ENCODE peak calls at places on chromosomes 12 and 14, in nine cellular contexts. T is SK-N-SH; O is effector memory CD4-positive, alpha-beta T cell; I is mesenchymal stem cell; P is left lung; Y is tibial artery; S is hepatocyte; N is CD4-positive, alpha-beta memory T cell; H is Peyer's patch. B is an unnamed sample.

GRCh38 chr14:49982522-49982951 is 89.7 kb downstream of the ARF6 start:
- DNase-seq in T (no peak), O (peak; percentile 33), I (peak; percentile 38), P (no peak), Y (no peak), S (no peak), N (peak; percentile 48), H (no peak), B (no peak)

GRCh38 chr14:65117795-65118746 is 15.8 kb upstream of the MAX start:
- DNase-seq in T (no peak), O (no peak), I (no peak), P (no peak), Y (no peak), S (no peak), N (no peak), H (no peak), B (no peak)

GRCh38 chr14:91409991-91410401 is 7.6 kb downstream of the CCDC88C start:
- DNase-seq in T (no peak), O (no peak), I (no peak), P (no peak), Y (no peak), S (no peak), N (peak; percentile 53), H (no peak), B (no peak)

GRCh38 chr12:56987551-56988053 is 18.7 kb downstream of the ZBTB39 start:
- DNase-seq in T (peak; percentile 84), O (peak; percentile 59), I (peak; percentile 75), P (peak; percentile 85), Y (peak; percentile 86), S (peak; percentile 90), N (peak; percentile 67), H (peak; percentile 84), B (peak; percentile 91)

GRCh38 chr12:79685068-79685467 is 5.7 kb downstream of the PAWR start:
- DNase-seq in T (no peak), O (no peak), I (peak; percentile 76), P (no peak), Y (no peak), S (no peak), N (no peak), H (no peak), B (no peak)

GRCh38 chr12:28390716-28391452 is 200.6 kb downstream of the CCDC91 start:
- DNase-seq in T (no peak), O (no peak), I (no peak), P (no peak), Y (no peak), S (no peak), N (no peak), H (no peak), B (no peak)

GRCh38 chr14:92686763-92687427 is 61.5 kb downstream of the LGMN start:
- DNase-seq in T (peak; percentile 97), O (peak; percentile 36), I (peak; percentile 77), P (peak; percentile 73), Y (peak; percentile 87), S (peak; percentile 86), N (peak; percentile 61), H (peak; percentile 90), B (peak; percentile 67)

GRCh38 chr14:21256539-21257394 is 12.5 kb downstream of the HNRNPC start:
- DNase-seq in T (no peak), O (no peak), I (no peak), P (no peak), Y (no peak), S (no peak), N (no peak), H (no peak), B (no peak)

GRCh38 chr14:76473381-76474263 is 97.7 kb downstream of the ESRRB start:
- DNase-seq in T (no peak), O (no peak), I (no peak), P (no peak), Y (no peak), S (no peak), N (no peak), H (no peak), B (no peak)

GRCh38 chr12:111578276-111578970 is 20.7 kb downstream of the ATXN2 start:
- DNase-seq in T (no peak), O (no peak), I (peak; percentile 92), P (no peak), Y (no peak), S (peak; percentile 15), N (no peak), H (no peak), B (no peak)

GRCh38 chr12:12945591-12945990 is 6.4 kb downstream of the GPRC5D start:
- DNase-seq in T (no peak), O (no peak), I (no peak), P (no peak), Y (no peak), S (no peak), N (no peak), H (no peak), B (no peak)
- H3K27ac ChIP-seq in T (no peak overlapping the region), O (no peak overlapping the region), I (no peak overlapping the region), P (no peak overlapping the region), Y (no peak overlapping the region), S (no peak overlapping the region), N (no peak overlapping the region), H (no peak overlapping the region), B (no peak overlapping the region)

GRCh38 chr14:73778736-73779135 is 64.6 kb upstream of the PNMA1 start:
- DNase-seq in T (no peak), O (no peak), I (no peak), P (no peak), Y (no peak), S (no peak), N (no peak), H (no peak), B (no peak)

GRCh38 chr14:73776194-73776537 is 62.0 kb upstream of the PNMA1 start:
- DNase-seq in T (no peak), O (no peak), I (no peak), P (no peak), Y (no peak), S (no peak), N (no peak), H (no peak), B (no peak)

GRCh38 chr14:73775339-73776193 is 61.4 kb upstream of the PNMA1 start:
- DNase-seq in T (no peak), O (no peak), I (no peak), P (no peak), Y (no peak), S (no peak), N (no peak), H (no peak), B (no peak)

GRCh38 chr14:73774671-73775070 is 60.5 kb upstream of the PNMA1 start:
- DNase-seq in T (no peak), O (no peak), I (no peak), P (no peak), Y (no peak), S (no peak), N (no peak), H (no peak), B (no peak)

GRCh38 chr14:73777420-73777819 is 63.2 kb upstream of the PNMA1 start:
- DNase-seq in T (no peak), O (no peak), I (no peak), P (no peak), Y (no peak), S (no peak), N (no peak), H (peak; percentile 32), B (no peak)
- H3K4me1 ChIP-seq in T (no peaks in the 10 kb centered on the region), O (peaks cover 15% of the 10 kb centered on the region), I (peaks cover 30% of the 10 kb centered on the region), P (peaks cover 63% of the 10 kb centered on the region), Y (peaks cover 80% of the 10 kb centered on the region), S (peaks cover 3% of the 10 kb centered on the region), N (peaks cover 64% of the 10 kb centered on the region), H (peaks cover 10% of the 10 kb centered on the region), B (peaks cover 13% of the 10 kb centered on the region)

GRCh38 chr14:51529731-51530130 is 122.0 kb upstream of the FRMD6 start:
- DNase-seq in T (peak; percentile 28), O (no peak), I (no peak), P (no peak), Y (no peak), S (no peak), N (no peak), H (no peak), B (no peak)

GRCh38 chr14:51535443-51536044 is 116.2 kb upstream of the FRMD6 start:
- DNase-seq in T (no peak), O (no peak), I (no peak), P (no peak), Y (no peak), S (no peak), N (no peak), H (no peak), B (no peak)

GRCh38 chr14:51534623-51535022 is 117.1 kb upstream of the FRMD6 start:
- DNase-seq in T (no peak), O (no peak), I (peak; percentile 38), P (no peak), Y (no peak), S (peak; percentile 21), N (no peak), H (no peak), B (peak; percentile 41)

GRCh38 chr14:51533160-51533559 is 118.5 kb upstream of the FRMD6 start:
- DNase-seq in T (no peak), O (no peak), I (peak; percentile 43), P (no peak), Y (no peak), S (no peak), N (no peak), H (no peak), B (no peak)

DNA sequence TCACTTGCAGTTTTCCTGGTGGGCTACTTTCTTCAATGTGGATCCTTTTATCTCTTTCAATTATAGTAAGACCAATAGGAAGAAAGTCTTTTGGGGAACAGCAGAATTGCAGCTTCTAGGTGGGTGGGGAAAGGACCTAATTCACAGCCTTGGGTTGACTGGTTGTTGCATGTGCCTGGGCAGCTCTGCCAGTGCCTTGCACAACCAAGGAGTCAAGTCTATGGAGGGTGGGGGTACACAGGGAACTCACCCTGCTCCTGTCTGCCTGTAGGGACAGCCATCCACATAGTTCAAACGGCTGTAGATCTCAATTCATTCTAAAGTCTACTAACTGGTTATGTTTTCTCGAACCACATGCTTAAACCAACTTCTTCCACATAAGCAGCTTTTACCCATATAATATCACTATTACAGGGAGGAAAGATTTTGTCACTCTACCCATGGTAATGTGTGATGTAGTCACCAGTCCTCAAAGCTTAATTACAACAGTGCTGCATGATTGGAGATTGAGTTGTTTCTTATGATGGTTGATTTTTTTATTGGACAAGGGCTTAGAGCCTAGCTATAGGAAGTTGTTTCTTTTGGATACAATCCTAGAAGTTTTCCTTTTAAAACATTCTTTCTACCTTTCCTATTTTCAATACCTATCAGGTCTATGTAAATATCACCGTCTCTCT is 117.7 kb upstream of the FRMD6 start:
- DNase-seq in T (no peak), O (no peak), I (no peak), P (no peak), Y (no peak), S (no peak), N (no peak), H (no peak), B (no peak)
- H3K27ac ChIP-seq in T (peak overlapping the region; percentile 92), O (no peak overlapping the region), I (peak overlapping the region; percentile 68), P (no peak overlapping the region), Y (no peak overlapping the region), S (peak overlapping the region; percentile 12), N (no peak overlapping the region), H (no peak overlapping the region), B (no peak overlapping the region)

DNA sequence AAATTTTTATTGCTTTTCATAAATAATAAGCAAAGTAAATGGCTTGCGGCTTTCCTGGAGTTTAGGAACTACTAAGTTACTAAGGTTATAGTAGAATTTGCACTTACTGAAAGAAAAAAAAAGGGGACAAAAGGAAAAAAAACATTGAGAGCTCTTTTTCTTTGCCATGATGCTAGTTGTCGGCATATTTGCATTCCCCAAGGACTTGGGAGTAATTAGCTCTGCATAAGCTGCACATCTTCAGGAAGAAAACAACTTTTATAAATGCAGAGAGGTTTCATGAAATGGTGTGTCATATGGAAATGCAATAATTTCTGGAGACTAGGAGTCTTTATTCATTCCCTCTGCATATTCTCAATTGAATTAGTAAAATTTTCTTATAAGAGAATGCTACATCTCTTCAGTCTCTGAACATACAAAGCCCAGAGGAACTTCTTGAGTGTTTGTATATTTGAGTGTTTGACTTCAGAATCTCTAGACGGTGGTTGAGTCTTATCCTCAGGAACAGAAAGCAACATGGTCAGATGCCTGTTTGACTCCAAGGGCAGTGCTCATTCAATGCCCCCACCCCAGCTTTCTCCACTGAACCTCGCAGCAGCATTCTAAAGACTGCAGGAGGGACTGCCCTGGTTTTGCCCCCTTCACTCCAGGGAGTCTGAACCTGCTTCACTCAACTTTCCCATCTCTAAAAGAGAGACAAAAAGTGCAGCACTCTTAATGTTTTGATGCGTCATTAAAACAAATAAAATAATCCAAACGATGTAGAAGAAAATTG is 158.9 kb upstream of the EEA1 start:
- DNase-seq in T (no peak), O (no peak), I (peak; percentile 19), P (no peak), Y (no peak), S (no peak), N (no peak), H (no peak), B (no peak)
- H3K4me1 ChIP-seq in T (peaks cover 3% of the 10 kb centered on the region), O (no peaks in the 10 kb centered on the region), I (peaks cover 5% of the 10 kb centered on the region), P (no peaks in the 10 kb centered on the region), Y (peaks cover 11% of the 10 kb centered on the region), S (peaks cover 16% of the 10 kb centered on the region), N (peaks cover 5% of the 10 kb centered on the region), H (no peaks in the 10 kb centered on the region), B (no peaks in the 10 kb centered on the region)